ENCODE peak calls at places on chromosomes 12 and 14, in six cellular contexts. X is fibroblast of mammary gland, R is pancreas, I is AG09309, S is mucosa of descending colon, Q is adipocyte. M is an unnamed sample.

GRCh38 chr12:115337693-115338543 is 653.9 kb upstream of the TBX3 start:
- DNase-seq in X (peak), R (peak), I (peak), S (peak), Q (peak), M (no peak)

GRCh38 chr14:72104011-72104613 is 171.9 kb downstream of the RGS6 start:
- DNase-seq in X (no peak), R (peak), I (no peak), S (peak), Q (peak), M (no peak)

GRCh38 chr12:45191239-45191638 is 24.7 kb upstream of the ANO6 start:
- DNase-seq in X (peak), R (no peak), I (no peak), S (no peak), Q (peak), M (no peak)

GRCh38 chr12:71688961-71689570 is 3.2 kb downstream of the TMEM19 start:
- DNase-seq in X (no peak), R (no peak), I (no peak), S (no peak), Q (peak), M (no peak)

GRCh38 chr14:37792124-37792523 is 196.7 kb downstream of the TTC6 start:
- DNase-seq in X (no peak), R (no peak), I (no peak), S (no peak), Q (no peak), M (no peak)

GRCh38 chr14:49972199-49972671 is 79.4 kb downstream of the ARF6 start:
- DNase-seq in X (peak), R (peak), I (no peak), S (peak), Q (peak), M (no peak)

GRCh38 chr12:71877335-71878121 is 38.0 kb downstream of the TBC1D15 start:
- DNase-seq in X (no peak), R (no peak), I (no peak), S (no peak), Q (no peak), M (no peak)

GRCh38 chr14:76863724-76864407 is 37.7 kb downstream of the LRRC74A start:
- DNase-seq in X (no peak), R (no peak), I (no peak), S (peak), Q (no peak), M (no peak)

GRCh38 chr12:78101181-78101876 is 270.6 kb downstream of the NAV3 start:
- DNase-seq in X (no peak), R (no peak), I (no peak), S (no peak), Q (no peak), M (no peak)

GRCh38 chr14:94088516-94088915 is 7.4 kb downstream of the IFI27L1 start:
- DNase-seq in X (peak), R (no peak), I (no peak), S (no peak), Q (no peak), M (no peak)

GRCh38 chr14:97262336-97262735 is 465.2 kb downstream of the VRK1 start:
- DNase-seq in X (no peak), R (no peak), I (no peak), S (no peak), Q (no peak), M (no peak)

GRCh38 chr12:116698554-116698953 is 39.3 kb downstream of the SPRING1 start:
- DNase-seq in X (no peak), R (no peak), I (no peak), S (no peak), Q (no peak), M (no peak)

GRCh38 chr12:85308374-85308773 is 28.4 kb downstream of the ALX1 start:
- DNase-seq in X (no peak), R (no peak), I (no peak), S (no peak), Q (no peak), M (no peak)

GRCh38 chr12:104354167-104354867 is 50.8 kb downstream of the EID3 start:
- DNase-seq in X (no peak), R (no peak), I (no peak), S (no peak), Q (no peak), M (no peak)

GRCh38 chr14:57988445-57988844 is 122.6 kb upstream of the SLC35F4 start:
- DNase-seq in X (no peak), R (no peak), I (no peak), S (no peak), Q (no peak), M (no peak)

GRCh38 chr12:118034429-118035193 is 18.1 kb downstream of the RFC5 start:
- DNase-seq in X (peak), R (no peak), I (peak), S (peak), Q (peak), M (no peak)

GRCh38 chr14:104386281-104386841 is 193.2 kb upstream of the C14orf180 start:
- DNase-seq in X (no peak), R (no peak), I (no peak), S (no peak), Q (no peak), M (no peak)

GRCh38 chr12:91870872-91871707 is 274.6 kb downstream of the BTG1 start:
- DNase-seq in X (no peak), R (no peak), I (no peak), S (no peak), Q (no peak), M (no peak)

GRCh38 chr12:6627598-6627997 is 8.2 kb downstream of the LPAR5 start:
- DNase-seq in X (no peak), R (no peak), I (no peak), S (no peak), Q (no peak), M (no peak)

GRCh38 chr12:76670776-76671175 is 93.1 kb upstream of the ZDHHC17 start:
- DNase-seq in X (peak), R (no peak), I (no peak), S (no peak), Q (peak), M (no peak)

GRCh38 chr12:68381476-68381875 is 49.3 kb upstream of the MDM1 start:
- DNase-seq in X (no peak), R (no peak), I (no peak), S (no peak), Q (no peak), M (no peak)

GRCh38 chr12:10171954-10172353 is at the start of gene OLR1:
- DNase-seq in X (no peak), R (no peak), I (no peak), S (no peak), Q (no peak), M (no peak)

GRCh38 chr12:30438526-30439120 is 257.0 kb downstream of the IPO8 start:
- DNase-seq in X (no peak), R (no peak), I (no peak), S (no peak), Q (no peak), M (no peak)

GRCh38 chr12:50981319-50982239 is 29.2 kb downstream of the HIGD1C start:
- DNase-seq in X (no peak), R (no peak), I (no peak), S (peak), Q (no peak), M (no peak)

GRCh38 chr12:104219361-104219892 is 3.8 kb downstream of the TXNRD1 start:
- DNase-seq in X (peak), R (no peak), I (peak), S (no peak), Q (peak), M (no peak)

GRCh38 chr14:74548881-74549280 is 55.3 kb downstream of the ISCA2 start:
- DNase-seq in X (peak), R (no peak), I (peak), S (no peak), Q (peak), M (no peak)

GRCh38 chr12:94186461-94187237 is 38.3 kb downstream of the PLXNC1 start:
- DNase-seq in X (peak), R (no peak), I (no peak), S (no peak), Q (peak), M (no peak)

GRCh38 chr12:75814856-75815754 is 216.5 kb downstream of the PHLDA1 start:
- DNase-seq in X (peak), R (no peak), I (peak), S (peak), Q (peak), M (no peak)

GRCh38 chr14:80965041-80965440 is 9.6 kb downstream of the TSHR start:
- DNase-seq in X (no peak), R (no peak), I (no peak), S (no peak), Q (no peak), M (no peak)

GRCh38 chr12:41507286-41507685 is 319.2 kb downstream of the PDZRN4 start:
- DNase-seq in X (no peak), R (no peak), I (no peak), S (no peak), Q (no peak), M (no peak)

GRCh38 chr12:109877504-109878246 is 2.7 kb downstream of the GLTP start:
- DNase-seq in X (no peak), R (no peak), I (no peak), S (no peak), Q (no peak), M (no peak)

GRCh38 chr14:37592288-37593274 is 2.5 kb downstream of the FOXA1 start:
- DNase-seq in X (no peak), R (no peak), I (no peak), S (peak), Q (no peak), M (no peak)

GRCh38 chr12:93183940-93184663 is 193.6 kb upstream of the NUDT4 start:
- DNase-seq in X (peak), R (no peak), I (no peak), S (no peak), Q (peak), M (peak)

GRCh38 chr14:79576434-79576833 is 634.9 kb downstream of the DIO2 start:
- DNase-seq in X (peak), R (no peak), I (no peak), S (no peak), Q (no peak), M (no peak)

GRCh38 chr14:49876563-49877127 is 16.2 kb upstream of the ARF6 start:
- DNase-seq in X (no peak), R (no peak), I (no peak), S (no peak), Q (no peak), M (no peak)

GRCh38 chr14:100654814-100655795 is 67.9 kb upstream of the BEGAIN start:
- DNase-seq in X (no peak), R (peak), I (no peak), S (peak), Q (no peak), M (no peak)

GRCh38 chr14:59239030-59239429 is 50.6 kb downstream of the DAAM1 start:
- DNase-seq in X (no peak), R (no peak), I (no peak), S (no peak), Q (no peak), M (no peak)

GRCh38 chr14:59243174-59243573 is 54.7 kb downstream of the DAAM1 start:
- DNase-seq in X (no peak), R (no peak), I (no peak), S (no peak), Q (no peak), M (no peak)

GRCh38 chr14:59240356-59240755 is 51.9 kb downstream of the DAAM1 start:
- DNase-seq in X (no peak), R (no peak), I (no peak), S (no peak), Q (no peak), M (no peak)

GRCh38 chr14:59236195-59236594 is 47.7 kb downstream of the DAAM1 start:
- DNase-seq in X (peak), R (no peak), I (no peak), S (no peak), Q (no peak), M (no peak)

GRCh38 chr14:59238242-59238641 is 49.8 kb downstream of the DAAM1 start:
- DNase-seq in X (no peak), R (no peak), I (no peak), S (no peak), Q (no peak), M (no peak)
- H3K4me3 ChIP-seq in X (no peak), R (no peak), I (no peak), S (no peak), Q (no peak), M (no peak)

GRCh38 chr12:107903377-107904061 is 129.0 kb downstream of the ASCL4 start:
- DNase-seq in X (no peak), R (peak), I (no peak), S (peak), Q (peak), M (peak)
- H3K4me3 ChIP-seq in X (no peak), R (peak), I (no peak), S (no peak), Q (peak), M (peak)

DNA sequence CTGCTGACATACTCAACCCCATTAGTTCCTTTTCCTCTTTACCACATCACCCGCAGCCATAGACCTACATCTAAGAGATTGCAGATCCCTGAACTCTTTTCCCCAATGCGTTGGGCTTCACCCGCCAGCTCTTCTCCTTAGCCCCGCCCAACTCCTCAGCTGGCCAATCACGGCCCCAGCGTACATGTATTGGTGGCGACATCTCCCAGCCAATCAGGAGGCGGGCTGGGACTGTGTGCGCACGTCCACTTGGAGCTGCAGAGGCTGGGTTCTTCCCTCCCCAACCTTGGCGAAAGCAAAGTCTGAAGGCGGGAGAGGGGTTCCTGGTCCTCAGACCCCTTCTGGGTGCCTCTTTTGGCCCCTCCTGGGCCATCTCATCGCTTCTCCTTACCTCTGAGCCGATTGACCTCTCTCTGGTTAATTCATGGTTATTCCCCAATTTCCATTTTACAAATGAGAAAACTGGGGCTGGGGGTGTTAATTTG is 11.0 kb downstream of the PDE1B start:
- DNase-seq in X (peak), R (peak), I (peak), S (peak), Q (peak), M (peak)
- H3K4me3 ChIP-seq in X (no peak), R (no peak), I (peak), S (no peak), Q (peak), M (peak)

GRCh38 chr12:70367268-70368141 is 1.4 kb downstream of the KCNMB4 start:
- DNase-seq in X (no peak), R (no peak), I (no peak), S (peak), Q (peak), M (no peak)

GRCh38 chr12:70365398-70365647 is 767 bp upstream of the KCNMB4 start:
- DNase-seq in X (no peak), R (peak), I (no peak), S (no peak), Q (no peak), M (no peak)

GRCh38 chr12:70366581-70367267 is 634 bp downstream of the KCNMB4 start:
- DNase-seq in X (peak), R (peak), I (no peak), S (peak), Q (peak), M (no peak)

GRCh38 chr12:70365648-70366518 is at the start of gene KCNMB4:
- DNase-seq in X (no peak), R (peak), I (no peak), S (peak), Q (peak), M (no peak)

DNA sequence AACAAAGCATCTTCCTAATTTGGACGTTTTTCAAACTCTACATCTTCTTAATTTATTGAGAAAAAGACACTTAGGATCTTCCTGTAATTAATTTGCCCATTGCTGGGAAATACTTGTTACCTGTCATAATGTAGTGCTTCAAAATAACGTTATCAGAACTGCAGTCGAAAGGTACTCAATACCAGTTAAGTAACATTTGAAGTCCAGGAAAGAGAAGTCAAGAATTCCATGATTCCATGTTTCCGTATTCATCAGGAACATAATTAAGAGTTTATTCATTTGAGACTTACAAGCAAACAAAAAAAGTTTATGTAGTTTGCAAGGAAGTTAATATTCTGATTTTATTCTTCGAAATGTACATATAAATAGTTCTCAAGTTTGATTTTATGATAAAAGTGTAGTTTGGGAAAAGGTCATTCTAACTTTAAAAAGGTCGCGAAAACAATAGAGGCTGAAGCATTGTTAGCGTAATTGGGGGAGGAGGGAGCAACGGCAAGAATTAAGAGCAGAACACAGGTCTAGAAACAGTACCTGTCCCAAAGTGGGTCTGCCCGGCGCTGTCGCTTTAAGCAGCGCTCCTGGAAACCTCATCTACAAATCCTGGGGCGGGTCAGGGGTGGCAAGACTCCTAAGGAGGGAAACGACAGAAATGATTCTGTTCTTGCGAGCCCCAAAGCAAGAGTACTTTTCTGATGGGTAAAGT is 1.2 kb upstream of the KCNMB4 start:
- DNase-seq in X (no peak), R (no peak), I (no peak), S (no peak), Q (no peak), M (no peak)
- H3K4me3 ChIP-seq in X (no peak), R (no peak), I (peak), S (no peak), Q (peak), M (peak)

DNA sequence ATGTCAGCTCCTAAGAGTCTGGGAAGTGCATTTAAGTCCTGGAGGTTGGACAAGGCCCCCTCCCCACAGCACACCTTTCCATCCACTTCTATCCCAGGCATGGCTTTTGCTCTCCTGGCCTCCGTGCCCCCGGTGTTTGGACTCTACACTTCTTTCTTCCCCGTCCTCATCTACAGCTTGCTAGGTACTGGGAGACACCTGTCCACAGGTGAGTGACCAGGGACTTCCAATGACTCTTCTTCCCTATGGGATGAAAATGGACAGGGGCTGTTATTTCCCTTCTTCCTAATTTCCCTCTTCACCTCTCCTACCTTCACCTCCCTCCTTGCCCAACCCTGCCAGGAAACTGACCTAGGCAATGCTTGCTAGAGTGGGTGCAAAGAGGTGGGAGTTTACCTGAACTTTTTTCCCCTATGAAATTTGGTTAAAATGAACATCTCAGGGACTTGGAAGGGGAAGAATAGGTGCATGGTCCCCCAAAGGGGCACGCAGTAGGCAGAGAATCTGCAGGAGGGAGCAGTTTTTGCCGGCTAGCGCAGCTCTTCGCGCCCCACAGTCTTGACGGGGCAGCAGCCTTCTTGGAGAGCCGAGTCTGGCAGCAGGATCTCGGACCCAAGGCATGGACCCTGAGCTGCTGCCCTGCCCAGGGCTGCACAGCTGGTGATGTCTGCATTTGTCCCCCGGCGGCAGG is 9.2 kb downstream of the ARHGEF25 start:
- DNase-seq in X (no peak), R (no peak), I (no peak), S (no peak), Q (no peak), M (no peak)
- H3K4me3 ChIP-seq in X (no peak), R (no peak), I (no peak), S (no peak), Q (no peak), M (no peak)

GRCh38 chr12:120693848-120694247 is 6.9 kb downstream of the MLEC start:
- DNase-seq in X (no peak), R (no peak), I (no peak), S (no peak), Q (no peak), M (no peak)
- H3K4me3 ChIP-seq in X (no peak), R (no peak), I (no peak), S (no peak), Q (no peak), M (no peak)

GRCh38 chr14:99215277-99215676 is 56.7 kb downstream of the BCL11B start:
- DNase-seq in X (peak), R (no peak), I (peak), S (no peak), Q (peak), M (no peak)
- H3K4me3 ChIP-seq in X (no peak), R (no peak), I (no peak), S (no peak), Q (peak), M (no peak)

GRCh38 chr12:57001448-57001906 is 4.9 kb downstream of the ZBTB39 start:
- DNase-seq in X (peak), R (peak), I (no peak), S (peak), Q (peak), M (no peak)

GRCh38 chr12:57005980-57006808 is at the start of gene ZBTB39:
- DNase-seq in X (peak), R (peak), I (no peak), S (peak), Q (peak), M (no peak)

GRCh38 chr12:57006809-57007475 is 596 bp upstream of the ZBTB39 start:
- DNase-seq in X (no peak), R (no peak), I (no peak), S (no peak), Q (no peak), M (no peak)

GRCh38 chr12:57003395-57003794 is 3.0 kb downstream of the ZBTB39 start:
- DNase-seq in X (no peak), R (no peak), I (no peak), S (no peak), Q (no peak), M (no peak)

GRCh38 chr12:57004651-57005050 is 1.7 kb downstream of the ZBTB39 start:
- DNase-seq in X (no peak), R (no peak), I (no peak), S (no peak), Q (no peak), M (no peak)
- H3K4me3 ChIP-seq in X (no peak), R (no peak), I (no peak), S (no peak), Q (no peak), M (no peak)